ENCODE peak calls at places on chromosomes 16 and 17, in four cellular contexts. I, W, P and D are unnamed samples.
A peak's percentile ranks its signal among the peaks of the same experiment; 100 is the strongest.

GRCh38 chr17:9324864-9325263 is 250.8 kb downstream of the STX8 start:
- DNase-seq in W (no peak), P (no peak), I (no peak), D (no peak)

GRCh38 chr17:76735006-76735405 is 2.1 kb downstream of the SRSF2 start:
- DNase-seq in W (peak; percentile 66), I (no peak), P (no peak), D (no peak)

GRCh38 chr16:81834868-81835267 is 55.8 kb downstream of the PLCG2 start:
- DNase-seq in I (no peak), P (no peak), W (no peak), D (no peak)

GRCh38 chr17:65985571-65985970 is 206.4 kb downstream of the CEP112 start:
- DNase-seq in P (no peak), W (no peak), I (no peak), D (no peak)

GRCh38 chr16:21598676-21599157 is 660 bp upstream of the METTL9 start:
- DNase-seq in P (no peak), I (no peak), W (peak; percentile 43), D (no peak)

GRCh38 chr16:57305159-57305811 is 20.8 kb upstream of the PLLP start:
- DNase-seq in P (no peak), I (no peak), W (no peak), D (no peak)

GRCh38 chr17:35257080-35257701 is 14.3 kb downstream of the SLFN5 start:
- DNase-seq in I (no peak), W (no peak), P (no peak), D (no peak)

GRCh38 chr16:87227651-87228015 is 89.6 kb downstream of the C16orf95 start:
- DNase-seq in I (no peak), P (no peak), W (no peak), D (no peak)

GRCh38 chr17:74212913-74213791 is at the start of gene TTYH2:
- DNase-seq in W (peak; percentile 85), I (peak; percentile 83), P (peak; percentile 55), D (peak; percentile 68)

GRCh38 chr16:90037202-90037765 is 18.0 kb upstream of the DBNDD1 start:
- DNase-seq in W (no peak), P (no peak), I (no peak), D (no peak)